ENCODE peak calls at places on chromosomes 1 and 21, in seven cellular contexts. One of them, this sample, is unnamed.

GRCh38 chr1:153538315-153538821 is 2.4 kb downstream of the S100A5 start:
- DNase-seq in left ventricle myocardium inferior: no peak
- DNase-seq in pancreas: peak
- DNase-seq in progenitor cell of endocrine pancreas: no peak
- DNase-seq in astrocyte of the spinal cord: no peak
- DNase-seq in GM20000: no peak
- DNase-seq in AG09309: no peak
- DNase-seq in this sample: no peak

GRCh38 chr1:152141971-152142584 is 16.9 kb downstream of the RPTN start:
- DNase-seq in left ventricle myocardium inferior: peak
- DNase-seq in pancreas: peak
- DNase-seq in progenitor cell of endocrine pancreas: no peak
- DNase-seq in astrocyte of the spinal cord: peak
- DNase-seq in GM20000: peak
- DNase-seq in AG09309: peak
- DNase-seq in this sample: peak

GRCh38 chr1:219174672-219175564 is 1.2 kb downstream of the LYPLAL1 start:
- DNase-seq in left ventricle myocardium inferior: no peak
- DNase-seq in pancreas: peak
- DNase-seq in progenitor cell of endocrine pancreas: no peak
- DNase-seq in astrocyte of the spinal cord: peak
- DNase-seq in GM20000: peak
- DNase-seq in AG09309: peak
- DNase-seq in this sample: peak

GRCh38 chr1:94165843-94166242 is 44.9 kb upstream of the ABCA4 start:
- DNase-seq in left ventricle myocardium inferior: no peak
- DNase-seq in pancreas: no peak
- DNase-seq in progenitor cell of endocrine pancreas: no peak
- DNase-seq in astrocyte of the spinal cord: no peak
- DNase-seq in GM20000: no peak
- DNase-seq in AG09309: no peak
- DNase-seq in this sample: no peak

GRCh38 chr1:179080866-179081695 is 789 bp upstream of the TOR3A start:
- DNase-seq in left ventricle myocardium inferior: no peak
- DNase-seq in pancreas: no peak
- DNase-seq in progenitor cell of endocrine pancreas: no peak
- DNase-seq in astrocyte of the spinal cord: no peak
- DNase-seq in GM20000: peak
- DNase-seq in AG09309: no peak
- DNase-seq in this sample: no peak

GRCh38 chr1:24275510-24275909 is 43.6 kb upstream of the GRHL3 start:
- DNase-seq in left ventricle myocardium inferior: no peak
- DNase-seq in pancreas: no peak
- DNase-seq in progenitor cell of endocrine pancreas: no peak
- DNase-seq in astrocyte of the spinal cord: peak
- DNase-seq in GM20000: no peak
- DNase-seq in AG09309: no peak
- DNase-seq in this sample: no peak

GRCh38 chr1:4425892-4426291 is 228.5 kb upstream of the AJAP1 start:
- DNase-seq in left ventricle myocardium inferior: no peak
- DNase-seq in pancreas: no peak
- DNase-seq in progenitor cell of endocrine pancreas: no peak
- DNase-seq in astrocyte of the spinal cord: no peak
- DNase-seq in GM20000: no peak
- DNase-seq in AG09309: no peak
- DNase-seq in this sample: peak

GRCh38 chr1:33161061-33161681 is 20.7 kb downstream of the TRIM62 start:
- DNase-seq in left ventricle myocardium inferior: peak
- DNase-seq in pancreas: no peak
- DNase-seq in progenitor cell of endocrine pancreas: no peak
- DNase-seq in astrocyte of the spinal cord: peak
- DNase-seq in GM20000: no peak
- DNase-seq in AG09309: no peak
- DNase-seq in this sample: no peak

GRCh38 chr1:21247892-21248715 is 42.2 kb downstream of the ECE1 start:
- DNase-seq in left ventricle myocardium inferior: no peak
- DNase-seq in pancreas: no peak
- DNase-seq in progenitor cell of endocrine pancreas: no peak
- DNase-seq in astrocyte of the spinal cord: no peak
- DNase-seq in GM20000: no peak
- DNase-seq in AG09309: no peak
- DNase-seq in this sample: no peak

GRCh38 chr1:184811439-184812111 is 56.9 kb upstream of the EDEM3 start:
- DNase-seq in left ventricle myocardium inferior: peak
- DNase-seq in pancreas: no peak
- DNase-seq in progenitor cell of endocrine pancreas: no peak
- DNase-seq in astrocyte of the spinal cord: no peak
- DNase-seq in GM20000: no peak
- DNase-seq in AG09309: no peak
- DNase-seq in this sample: no peak

GRCh38 chr1:38489844-38490270 is 369.7 kb downstream of the RRAGC start:
- DNase-seq in left ventricle myocardium inferior: no peak
- DNase-seq in pancreas: peak
- DNase-seq in progenitor cell of endocrine pancreas: no peak
- DNase-seq in astrocyte of the spinal cord: no peak
- DNase-seq in GM20000: peak
- DNase-seq in AG09309: no peak
- DNase-seq in this sample: peak

GRCh38 chr21:14713109-14713508 is 167.0 kb upstream of the SAMSN1 start:
- DNase-seq in left ventricle myocardium inferior: no peak
- DNase-seq in pancreas: no peak
- DNase-seq in progenitor cell of endocrine pancreas: no peak
- DNase-seq in astrocyte of the spinal cord: no peak
- DNase-seq in GM20000: no peak
- DNase-seq in AG09309: no peak
- DNase-seq in this sample: no peak

GRCh38 chr1:160163612-160164011 is 12.2 kb downstream of the ATP1A4 start:
- DNase-seq in left ventricle myocardium inferior: no peak
- DNase-seq in pancreas: no peak
- DNase-seq in progenitor cell of endocrine pancreas: no peak
- DNase-seq in astrocyte of the spinal cord: no peak
- DNase-seq in GM20000: no peak
- DNase-seq in AG09309: no peak
- DNase-seq in this sample: no peak

GRCh38 chr1:91569411-91570104 is 68.9 kb downstream of the CDC7 start:
- DNase-seq in left ventricle myocardium inferior: peak
- DNase-seq in pancreas: no peak
- DNase-seq in progenitor cell of endocrine pancreas: no peak
- DNase-seq in astrocyte of the spinal cord: peak
- DNase-seq in GM20000: no peak
- DNase-seq in AG09309: peak
- DNase-seq in this sample: no peak

GRCh38 chr1:235270625-235271024 is 57.4 kb downstream of the ARID4B start:
- DNase-seq in left ventricle myocardium inferior: no peak
- DNase-seq in pancreas: no peak
- DNase-seq in progenitor cell of endocrine pancreas: no peak
- DNase-seq in astrocyte of the spinal cord: peak
- DNase-seq in GM20000: no peak
- DNase-seq in AG09309: peak
- DNase-seq in this sample: no peak

GRCh38 chr1:9249534-9250335 is 15.2 kb downstream of the H6PD start:
- DNase-seq in left ventricle myocardium inferior: peak
- DNase-seq in pancreas: peak
- DNase-seq in progenitor cell of endocrine pancreas: peak
- DNase-seq in astrocyte of the spinal cord: no peak
- DNase-seq in GM20000: peak
- DNase-seq in AG09309: no peak
- DNase-seq in this sample: peak

GRCh38 chr1:10667815-10668214 is 128.6 kb downstream of the CASZ1 start:
- DNase-seq in left ventricle myocardium inferior: no peak
- DNase-seq in pancreas: no peak
- DNase-seq in progenitor cell of endocrine pancreas: no peak
- DNase-seq in astrocyte of the spinal cord: no peak
- DNase-seq in GM20000: no peak
- DNase-seq in AG09309: no peak
- DNase-seq in this sample: no peak

GRCh38 chr1:173062156-173062938 is 11.6 kb upstream of the TNFSF18 start:
- DNase-seq in left ventricle myocardium inferior: no peak
- DNase-seq in pancreas: no peak
- DNase-seq in progenitor cell of endocrine pancreas: no peak
- DNase-seq in astrocyte of the spinal cord: peak
- DNase-seq in GM20000: no peak
- DNase-seq in AG09309: peak
- DNase-seq in this sample: no peak

GRCh38 chr21:34553199-34553952 is 41.4 kb upstream of the KCNE1 start:
- DNase-seq in left ventricle myocardium inferior: no peak
- DNase-seq in pancreas: no peak
- DNase-seq in progenitor cell of endocrine pancreas: no peak
- DNase-seq in astrocyte of the spinal cord: peak
- DNase-seq in GM20000: no peak
- DNase-seq in AG09309: peak
- DNase-seq in this sample: no peak

GRCh38 chr1:219317762-219318353 is 144.2 kb downstream of the LYPLAL1 start:
- DNase-seq in left ventricle myocardium inferior: no peak
- DNase-seq in pancreas: peak
- DNase-seq in progenitor cell of endocrine pancreas: no peak
- DNase-seq in astrocyte of the spinal cord: peak
- DNase-seq in GM20000: no peak
- DNase-seq in AG09309: no peak
- DNase-seq in this sample: peak

GRCh38 chr21:39885119-39885848 is 18.0 kb downstream of the PCP4 start:
- DNase-seq in left ventricle myocardium inferior: peak
- DNase-seq in pancreas: no peak
- DNase-seq in progenitor cell of endocrine pancreas: no peak
- DNase-seq in astrocyte of the spinal cord: peak
- DNase-seq in GM20000: no peak
- DNase-seq in AG09309: no peak
- DNase-seq in this sample: peak

GRCh38 chr1:236303675-236304074 is 21.9 kb upstream of the ERO1B start:
- DNase-seq in left ventricle myocardium inferior: no peak
- DNase-seq in pancreas: no peak
- DNase-seq in progenitor cell of endocrine pancreas: no peak
- DNase-seq in astrocyte of the spinal cord: no peak
- DNase-seq in GM20000: peak
- DNase-seq in AG09309: no peak
- DNase-seq in this sample: no peak

GRCh38 chr1:104801344-104801743 is 1051.6 kb downstream of the AMY1C start:
- DNase-seq in left ventricle myocardium inferior: no peak
- DNase-seq in pancreas: no peak
- DNase-seq in progenitor cell of endocrine pancreas: no peak
- DNase-seq in astrocyte of the spinal cord: no peak
- DNase-seq in GM20000: no peak
- DNase-seq in AG09309: no peak
- DNase-seq in this sample: no peak

GRCh38 chr1:93613895-93614294 is 67.7 kb downstream of the BCAR3 start:
- DNase-seq in left ventricle myocardium inferior: peak
- DNase-seq in pancreas: peak
- DNase-seq in progenitor cell of endocrine pancreas: no peak
- DNase-seq in astrocyte of the spinal cord: no peak
- DNase-seq in GM20000: no peak
- DNase-seq in AG09309: no peak
- DNase-seq in this sample: no peak

DNA sequence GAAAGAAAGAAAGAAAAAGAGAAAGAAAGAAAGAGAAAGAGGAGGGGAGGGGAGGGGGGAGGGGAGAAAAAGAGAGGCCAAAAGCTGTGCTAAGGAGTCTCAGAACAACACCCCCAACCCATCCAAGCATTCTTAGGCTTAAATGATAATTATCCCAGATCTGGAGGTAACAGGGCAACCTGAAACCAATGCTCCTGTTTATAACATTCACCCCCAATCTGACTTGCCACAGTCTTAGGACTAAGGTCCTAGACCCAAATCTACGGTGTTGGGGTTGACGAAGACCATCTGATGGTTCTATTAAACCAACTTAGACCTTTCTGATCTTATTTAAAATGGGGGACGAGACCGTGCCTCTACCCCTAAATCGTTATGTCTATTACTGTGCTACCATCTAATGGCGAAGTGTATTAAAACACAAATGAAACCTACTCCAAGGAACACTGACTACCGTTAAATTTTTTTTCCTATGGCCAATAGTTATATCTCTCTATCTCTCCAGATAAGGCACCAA is 119.3 kb upstream of the CDC42BPA start:
- DNase-seq in left ventricle myocardium inferior: no peak
- DNase-seq in pancreas: no peak
- DNase-seq in progenitor cell of endocrine pancreas: no peak
- DNase-seq in astrocyte of the spinal cord: peak
- DNase-seq in GM20000: peak
- DNase-seq in AG09309: no peak
- DNase-seq in this sample: no peak
- TF ChIP-seq CTCF in left ventricle myocardium inferior: peak
- TF ChIP-seq CTCF in pancreas: peak
- TF ChIP-seq CTCF in progenitor cell of endocrine pancreas: peak
- TF ChIP-seq CTCF in astrocyte of the spinal cord: peak
- TF ChIP-seq CTCF in GM20000: no peak
- TF ChIP-seq CTCF in AG09309: peak
- TF ChIP-seq CTCF in this sample: no peak

GRCh38 chr1:34742667-34743270 is 12.1 kb upstream of the GJB5 start:
- DNase-seq in left ventricle myocardium inferior: peak
- DNase-seq in pancreas: peak
- DNase-seq in progenitor cell of endocrine pancreas: peak
- DNase-seq in astrocyte of the spinal cord: peak
- DNase-seq in GM20000: peak
- DNase-seq in AG09309: no peak
- DNase-seq in this sample: peak
- TF ChIP-seq CTCF in left ventricle myocardium inferior: peak
- TF ChIP-seq CTCF in pancreas: peak
- TF ChIP-seq CTCF in progenitor cell of endocrine pancreas: peak
- TF ChIP-seq CTCF in astrocyte of the spinal cord: peak
- TF ChIP-seq CTCF in GM20000: peak
- TF ChIP-seq CTCF in AG09309: peak
- TF ChIP-seq CTCF in this sample: peak

DNA sequence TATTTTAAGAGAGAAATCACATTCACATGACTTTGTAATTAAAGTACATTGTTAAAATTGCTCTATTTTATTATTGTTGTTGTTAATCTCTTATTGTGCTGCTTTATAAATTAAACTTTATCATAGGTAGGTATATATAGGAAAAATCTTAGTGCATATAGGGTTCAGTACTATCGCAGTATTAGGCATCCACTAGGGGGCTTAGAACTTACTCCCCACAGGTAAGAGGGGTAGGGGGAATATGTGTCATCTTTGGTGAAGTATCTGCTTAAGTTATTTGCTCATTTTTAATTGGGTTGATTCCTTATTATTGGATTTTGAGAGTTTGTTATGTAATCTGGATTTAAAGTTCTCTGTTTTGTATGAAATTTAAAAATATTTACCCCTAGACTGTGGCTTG is 385.2 kb downstream of the DUSP10 start:
- DNase-seq in left ventricle myocardium inferior: no peak
- DNase-seq in pancreas: no peak
- DNase-seq in progenitor cell of endocrine pancreas: no peak
- DNase-seq in astrocyte of the spinal cord: no peak
- DNase-seq in GM20000: no peak
- DNase-seq in AG09309: no peak
- DNase-seq in this sample: no peak
- TF ChIP-seq CTCF in left ventricle myocardium inferior: no peak
- TF ChIP-seq CTCF in pancreas: no peak
- TF ChIP-seq CTCF in progenitor cell of endocrine pancreas: peak
- TF ChIP-seq CTCF in astrocyte of the spinal cord: no peak
- TF ChIP-seq CTCF in GM20000: no peak
- TF ChIP-seq CTCF in AG09309: peak
- TF ChIP-seq CTCF in this sample: no peak

DNA sequence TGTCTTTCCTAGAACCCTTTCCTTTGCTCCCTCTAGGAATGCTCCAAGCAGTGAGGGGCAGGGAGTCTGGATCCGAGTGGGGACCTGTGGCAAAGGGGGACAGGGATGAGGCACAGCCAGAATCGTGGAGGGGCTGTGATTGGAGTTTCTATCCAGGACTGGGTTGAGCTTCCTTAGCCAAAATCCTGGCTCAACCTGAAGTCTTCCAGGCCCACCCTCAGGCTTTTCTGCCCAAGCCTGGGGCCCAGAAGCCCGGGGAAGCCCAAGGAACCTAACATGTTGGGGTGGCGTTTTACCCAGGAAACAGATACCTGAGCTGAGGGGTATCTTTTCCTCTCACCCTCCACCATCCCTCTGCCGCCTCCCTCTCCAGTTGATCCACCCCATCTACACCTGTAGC is 5.4 kb downstream of the MYOG start:
- DNase-seq in left ventricle myocardium inferior: no peak
- DNase-seq in pancreas: no peak
- DNase-seq in progenitor cell of endocrine pancreas: no peak
- DNase-seq in astrocyte of the spinal cord: no peak
- DNase-seq in GM20000: no peak
- DNase-seq in AG09309: no peak
- DNase-seq in this sample: no peak
- TF ChIP-seq CTCF in left ventricle myocardium inferior: no peak
- TF ChIP-seq CTCF in pancreas: no peak
- TF ChIP-seq CTCF in progenitor cell of endocrine pancreas: no peak
- TF ChIP-seq CTCF in astrocyte of the spinal cord: no peak
- TF ChIP-seq CTCF in GM20000: no peak
- TF ChIP-seq CTCF in AG09309: no peak
- TF ChIP-seq CTCF in this sample: no peak